ENCODE peak calls at places on chromosomes 16 and 17, in nine cellular contexts. V is PC-3, F is GM23248, O is HCT116, M is OCI-LY7, L is GM23338, Q is neural progenitor cell, J is MM.1S, S is SK-N-SH. Y is an unnamed sample.

GRCh38 chr17:1511756-1512321 is 4.6 kb downstream of the INPP5K start:
- DNase-seq in V (no peak), F (peak; percentile 75), O (no peak), M (no peak), L (no peak), Q (peak; percentile 55), J (no peak), S (no peak), Y (no peak)

GRCh38 chr16:28136751-28137434 is 73.4 kb upstream of the GSG1L start:
- DNase-seq in V (no peak), F (no peak), O (no peak), M (peak; percentile 12), L (no peak), Q (peak; percentile 37), J (no peak), S (no peak), Y (no peak)

GRCh38 chr16:59342669-59343068 is 608.6 kb upstream of the GOT2 start:
- DNase-seq in V (no peak), F (no peak), O (no peak), M (no peak), L (peak; percentile 57), Q (no peak), J (no peak), S (no peak), Y (no peak)

GRCh38 chr16:85936761-85937343 is 37.9 kb downstream of the IRF8 start:
- DNase-seq in V (no peak), F (peak; percentile 17), O (no peak), M (no peak), L (no peak), Q (no peak), J (no peak), S (no peak), Y (no peak)

GRCh38 chr17:527247-527646 is 174.6 kb upstream of the RPH3AL start:
- DNase-seq in V (no peak), F (no peak), O (no peak), M (no peak), L (no peak), Q (no peak), J (no peak), S (no peak), Y (no peak)

GRCh38 chr17:7307686-7308624 is 527 bp downstream of the EIF5A start:
- DNase-seq in V (peak; percentile 35), F (peak; percentile 79), O (no peak), M (peak; percentile 69), L (peak; percentile 64), Q (peak; percentile 55), J (peak; percentile 43), S (peak; percentile 68), Y (peak; percentile 82)

GRCh38 chr16:4323845-4324478 is 8.1 kb downstream of the GLIS2 start:
- DNase-seq in V (no peak), F (peak; percentile 70), O (no peak), M (no peak), L (peak; percentile 87), Q (peak; percentile 74), J (no peak), S (peak; percentile 79), Y (peak; percentile 89)

GRCh38 chr16:5467552-5467951 is 370.0 kb upstream of the EEF2KMT start:
- DNase-seq in V (no peak), F (no peak), O (no peak), M (no peak), L (no peak), Q (no peak), J (no peak), S (no peak), Y (no peak)

GRCh38 chr16:71297252-71297651 is 8.1 kb upstream of the CMTR2 start:
- DNase-seq in V (no peak), F (no peak), O (no peak), M (no peak), L (no peak), Q (no peak), J (no peak), S (no peak), Y (no peak)

GRCh38 chr16:70749681-70750601 is 51.0 kb downstream of the VAC14 start:
- DNase-seq in V (no peak), F (no peak), O (no peak), M (no peak), L (peak; percentile 37), Q (peak; percentile 65), J (no peak), S (peak; percentile 51), Y (no peak)

GRCh38 chr17:11278186-11278983 is 37.4 kb downstream of the SHISA6 start:
- DNase-seq in V (no peak), F (no peak), O (no peak), M (no peak), L (no peak), Q (peak; percentile 36), J (no peak), S (no peak), Y (peak; percentile 30)

GRCh38 chr16:684961-685696 is 995 bp upstream of the JMJD8 start:
- DNase-seq in V (no peak), F (no peak), O (no peak), M (no peak), L (no peak), Q (no peak), J (no peak), S (no peak), Y (no peak)

GRCh38 chr16:61579195-61579594 is 457.0 kb downstream of the CDH8 start:
- DNase-seq in V (no peak), F (no peak), O (no peak), M (no peak), L (no peak), Q (no peak), J (no peak), S (no peak), Y (no peak)

GRCh38 chr17:75031972-75032895 is 14.5 kb downstream of the ATP5PD start:
- DNase-seq in V (peak; percentile 85), F (peak; percentile 95), O (peak; percentile 38), M (no peak), L (peak; percentile 63), Q (peak; percentile 40), J (no peak), S (peak; percentile 89), Y (peak; percentile 71)

GRCh38 chr17:48047741-48048320 is 328 bp upstream of the NFE2L1 start:
- DNase-seq in V (peak; percentile 100), F (peak; percentile 100), O (peak; percentile 100), M (peak; percentile 99), L (peak; percentile 100), Q (peak; percentile 100), J (peak; percentile 100), S (peak; percentile 97), Y (peak; percentile 100)

GRCh38 chr17:48047113-48047740 is 932 bp upstream of the NFE2L1 start:
- DNase-seq in V (no peak), F (no peak), O (no peak), M (peak; percentile 29), L (peak; percentile 16), Q (peak; percentile 49), J (peak; percentile 8), S (no peak), Y (no peak)

GRCh38 chr17:48051278-48051677 is 3.1 kb downstream of the NFE2L1 start:
- DNase-seq in V (no peak), F (no peak), O (no peak), M (no peak), L (no peak), Q (no peak), J (no peak), S (no peak), Y (no peak)

GRCh38 chr17:48046296-48046695 is 1.9 kb upstream of the NFE2L1 start:
- DNase-seq in V (no peak), F (no peak), O (no peak), M (no peak), L (no peak), Q (no peak), J (no peak), S (no peak), Y (no peak)

GRCh38 chr17:48048321-48049140 is at the start of gene NFE2L1:
- DNase-seq in V (peak; percentile 90), F (peak; percentile 96), O (peak; percentile 96), M (peak; percentile 65), L (peak; percentile 89), Q (no peak), J (peak; percentile 82), S (peak; percentile 94), Y (peak; percentile 93)
- TF ChIP-seq EZH2phosphoT487 in V (no peak), F (no peak), O (no peak), M (no peak), L (no peak), Q (no peak), J (no peak), S (no peak), Y (no peak)

DNA sequence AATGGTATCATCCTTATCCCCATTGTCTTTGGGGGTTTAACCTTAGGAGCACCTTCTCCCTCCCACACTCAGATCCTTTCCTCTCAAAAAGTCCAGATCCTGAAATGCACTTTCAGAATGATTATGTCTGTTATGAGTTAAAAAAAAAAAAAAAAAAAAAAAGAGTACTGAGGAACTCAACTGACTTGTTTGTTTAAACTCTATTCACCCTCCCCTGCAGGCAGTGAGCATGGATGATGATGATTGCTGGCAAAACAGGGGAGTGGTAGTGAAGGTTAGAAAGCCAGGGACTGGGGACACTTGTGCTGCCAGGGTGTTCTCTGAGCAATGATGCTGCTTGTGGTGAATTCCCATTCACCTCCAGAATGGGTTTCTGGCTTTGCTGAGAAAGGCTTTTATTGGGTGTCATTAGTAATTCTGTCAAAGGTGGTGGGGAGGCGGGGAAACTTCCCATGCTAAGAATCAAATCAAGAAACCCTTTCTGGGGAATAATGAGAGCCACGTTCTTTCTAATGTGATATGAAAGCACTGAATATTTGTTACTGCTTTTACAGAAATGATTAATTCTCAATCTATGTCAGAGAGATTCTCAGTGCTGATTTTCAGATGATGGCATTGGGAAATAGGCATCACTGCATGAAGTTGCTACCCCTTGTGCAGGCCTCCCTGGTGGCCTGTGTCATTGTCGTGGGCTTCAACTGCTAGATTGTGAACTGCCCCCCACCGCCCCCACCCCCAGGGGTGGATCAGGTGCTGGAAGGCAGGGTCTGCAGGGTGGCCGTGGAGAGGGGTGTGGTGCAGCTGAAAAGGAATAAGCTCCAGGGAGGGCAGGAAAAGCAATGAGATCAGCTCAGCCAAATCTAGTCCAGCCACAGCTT is 14.1 kb downstream of the CCL4 start:
- DNase-seq in V (no peak), F (no peak), O (no peak), M (no peak), L (no peak), Q (peak; percentile 21), J (no peak), S (no peak), Y (no peak)
- TF ChIP-seq EZH2phosphoT487 in V (no peak), F (no peak), O (no peak), M (no peak), L (no peak), Q (no peak), J (no peak), S (no peak), Y (no peak)

DNA sequence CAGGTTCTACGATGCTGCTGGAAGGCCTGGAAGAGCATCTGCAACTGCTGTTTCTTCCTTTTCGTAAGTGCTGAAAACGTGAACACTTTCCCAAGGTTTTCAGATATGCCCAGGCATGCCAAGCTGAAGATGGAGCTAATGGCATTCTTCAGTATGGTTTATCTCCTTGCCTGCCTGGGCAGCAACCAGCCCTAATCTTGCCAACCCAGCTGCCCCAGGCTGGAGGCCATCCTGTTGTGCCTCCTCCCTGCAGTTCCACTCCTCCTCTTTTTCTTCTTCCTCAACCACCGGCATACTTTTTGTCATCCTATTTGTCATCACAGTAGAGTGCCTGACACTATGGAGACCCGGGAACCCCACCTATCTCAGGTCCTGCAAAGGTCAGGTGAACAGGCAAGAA is 1849.3 kb downstream of the TP53TG3F start:
- DNase-seq in V (no peak), F (no peak), O (no peak), M (no peak), L (no peak), Q (no peak), J (no peak), S (no peak), Y (no peak)
- TF ChIP-seq EZH2phosphoT487 in V (no peak), F (no peak), O (no peak), M (no peak), L (no peak), Q (no peak), J (no peak), S (no peak), Y (no peak)

GRCh38 chr16:67183627-67184452 is at the start of gene MATCAP1:
- DNase-seq in V (peak; percentile 93), F (peak; percentile 98), O (peak; percentile 96), M (peak; percentile 97), L (peak; percentile 98), Q (peak; percentile 99), J (peak; percentile 97), S (peak; percentile 99), Y (peak; percentile 97)
- TF ChIP-seq EZH2phosphoT487 in V (peak; percentile 28), F (no peak), O (no peak), M (no peak), L (no peak), Q (no peak), J (no peak), S (no peak), Y (no peak)